ENCODE peak calls at places on chromosomes 1 and 21, in ten cellular contexts. O is mammary epithelial cell; Y is GDM1; N is D721Med; F is PC-3; I is MV-4-11; T is Kasumi-1; G is NCI-H146; C is stimulated activated CD4-positive, alpha-beta T cell treated with anti-CD3 and anti-CD28 coated beads, Interleukin-4, amount 100 ng/mL, for 24 hours; E is HFF-Myc. R is an unnamed sample.

GRCh38 chr1:233473549-233474204 is 140.2 kb upstream of the KCNK1 start:
- DNase-seq in O (no peak), Y (no peak), N (no peak), F (no peak), I (no peak), T (no peak), G (no peak), C (no peak), E (no peak), R (no peak)

GRCh38 chr1:53337499-53337898 is 9.6 kb upstream of the LRP8 start:
- DNase-seq in O (no peak), Y (no peak), N (no peak), F (no peak), I (no peak), T (no peak), G (no peak), C (no peak), E (no peak), R (no peak)

GRCh38 chr1:165364432-165365133 is 8.1 kb upstream of the LMX1A start:
- DNase-seq in O (peak), Y (no peak), N (no peak), F (peak), I (peak), T (no peak), G (no peak), C (no peak), E (peak), R (no peak)

GRCh38 chr1:173330149-173330951 is 123.2 kb upstream of the TNFSF4 start:
- DNase-seq in O (peak), Y (peak), N (no peak), F (peak), I (peak), T (peak), G (no peak), C (no peak), E (peak), R (no peak)

GRCh38 chr1:190747643-190748186 is 270.1 kb upstream of the BRINP3 start:
- DNase-seq in O (no peak), Y (no peak), N (no peak), F (no peak), I (no peak), T (no peak), G (no peak), C (no peak), E (no peak), R (no peak)

GRCh38 chr1:31880957-31881697 is 57.0 kb downstream of the PTP4A2 start:
- DNase-seq in O (no peak), Y (no peak), N (no peak), F (peak), I (no peak), T (no peak), G (no peak), C (no peak), E (no peak), R (no peak)

GRCh38 chr1:67659229-67659628 is 25.8 kb upstream of the GADD45A start:
- DNase-seq in O (no peak), Y (no peak), N (no peak), F (no peak), I (no peak), T (no peak), G (no peak), C (no peak), E (no peak), R (no peak)

GRCh38 chr1:110412576-110412975 is 5.1 kb upstream of the LAMTOR5 start:
- DNase-seq in O (peak), Y (peak), N (peak), F (peak), I (peak), T (peak), G (peak), C (peak), E (no peak), R (peak)

GRCh38 chr1:185215911-185216310 is 58.9 kb downstream of the SWT1 start:
- DNase-seq in O (no peak), Y (no peak), N (no peak), F (no peak), I (no peak), T (no peak), G (no peak), C (no peak), E (no peak), R (no peak)

GRCh38 chr1:235679644-235680043 is 30.1 kb upstream of the GNG4 start:
- DNase-seq in O (no peak), Y (no peak), N (no peak), F (no peak), I (no peak), T (no peak), G (no peak), C (no peak), E (no peak), R (no peak)

GRCh38 chr1:174110053-174110452 is 49.3 kb upstream of the RABGAP1L start:
- DNase-seq in O (no peak), Y (no peak), N (no peak), F (no peak), I (no peak), T (no peak), G (no peak), C (no peak), E (no peak), R (no peak)

GRCh38 chr21:38136201-38136600 is 120.6 kb upstream of the KCNJ15 start:
- DNase-seq in O (no peak), Y (no peak), N (no peak), F (peak), I (no peak), T (no peak), G (no peak), C (no peak), E (no peak), R (no peak)

GRCh38 chr21:42083361-42083690 is 12.2 kb downstream of the UMODL1 start:
- DNase-seq in O (no peak), Y (no peak), N (no peak), F (no peak), I (no peak), T (no peak), G (no peak), C (no peak), E (no peak), R (no peak)

GRCh38 chr1:88180449-88181108 is 503.5 kb upstream of the PKN2 start:
- DNase-seq in O (peak), Y (peak), N (no peak), F (peak), I (peak), T (peak), G (peak), C (peak), E (peak), R (no peak)

GRCh38 chr1:46041974-46042373 is 90.5 kb downstream of the PIK3R3 start:
- DNase-seq in O (no peak), Y (no peak), N (no peak), F (no peak), I (no peak), T (no peak), G (no peak), C (no peak), E (no peak), R (no peak)

GRCh38 chr1:61839702-61840101 is 97.4 kb downstream of the PATJ start:
- DNase-seq in O (peak), Y (no peak), N (no peak), F (peak), I (no peak), T (no peak), G (no peak), C (no peak), E (no peak), R (no peak)

GRCh38 chr1:25695991-25696330 is 79.4 kb downstream of the MAN1C1 start:
- DNase-seq in O (peak), Y (no peak), N (no peak), F (peak), I (no peak), T (no peak), G (no peak), C (no peak), E (no peak), R (no peak)

GRCh38 chr1:25991937-25992688 is 5.8 kb downstream of the PAFAH2 start:
- DNase-seq in O (no peak), Y (no peak), N (no peak), F (no peak), I (no peak), T (peak), G (no peak), C (no peak), E (no peak), R (no peak)

R was measured in effector memory CD4-positive, alpha-beta T cell.